ENCODE peak calls at places on chromosomes 12 and 14, in eight cellular contexts. W is brain microvascular endothelial cell, F is tibial artery, E is psoas muscle, L is fibroblast of mammary gland, U is cardiac fibroblast, M is spleen, R is GM06990. C is an unnamed sample.

GRCh38 chr12:83866477-83866876 is 1046.1 kb downstream of the SLC6A15 start:
- DNase-seq in F (no peak), W (no peak), R (no peak), E (no peak), L (no peak), M (no peak), U (no peak), C (no peak)

GRCh38 chr12:130127909-130128763 is 34.1 kb upstream of the FZD10 start:
- DNase-seq in M (peak; percentile 69), W (no peak), E (peak; percentile 59), R (no peak), U (no peak), L (peak; percentile 58), F (peak; percentile 45), C (no peak)

GRCh38 chr14:56587701-56588100 is 8.1 kb downstream of the TMEM260 start:
- DNase-seq in F (no peak), R (no peak), E (no peak), M (no peak), W (no peak), L (no peak), U (no peak), C (no peak)

GRCh38 chr12:55820679-55821078 is 2.8 kb downstream of the ORMDL2 start:
- DNase-seq in U (peak; percentile 53), L (peak; percentile 51), R (no peak), E (no peak), M (no peak), F (no peak), W (no peak), C (no peak)

GRCh38 chr12:79384551-79384950 is 306.2 kb downstream of the PAWR start:
- DNase-seq in L (no peak), U (no peak), R (no peak), W (no peak), F (no peak), M (no peak), E (no peak), C (no peak)

GRCh38 chr12:10753066-10753465 is 29.9 kb upstream of the YBX3 start:
- DNase-seq in U (peak; percentile 77), R (no peak), M (no peak), L (peak; percentile 63), W (peak; percentile 31), F (no peak), E (no peak), C (no peak)

GRCh38 chr14:36451346-36452065 is 68.5 kb downstream of the NKX2-1 start:
- DNase-seq in R (no peak), U (no peak), E (no peak), L (no peak), F (no peak), M (no peak), W (no peak), C (no peak)

GRCh38 chr14:103329421-103330347 is 4.4 kb upstream of the EIF5 start:
- DNase-seq in L (peak; percentile 66), U (peak; percentile 73), M (no peak), R (no peak), E (no peak), F (peak; percentile 55), W (no peak), C (no peak)

GRCh38 chr12:6276247-6276887 is 34.1 kb upstream of the PLEKHG6 start:
- DNase-seq in E (no peak), L (no peak), M (peak; percentile 30), U (no peak), R (no peak), W (no peak), F (no peak), C (peak; percentile 4)

GRCh38 chr14:59425322-59425945 is 39.7 kb downstream of the GPR135 start:
- DNase-seq in M (no peak), L (peak; percentile 76), W (no peak), F (no peak), E (no peak), R (no peak), U (peak; percentile 79), C (no peak)

GRCh38 chr14:65169351-65169750 is 67.0 kb upstream of the MAX start:
- DNase-seq in F (no peak), U (peak; percentile 89), M (no peak), W (peak; percentile 55), R (peak; percentile 78), L (peak; percentile 93), E (no peak), C (peak; percentile 80)

GRCh38 chr12:115398311-115398781 is 714.4 kb upstream of the TBX3 start:
- DNase-seq in U (peak; percentile 42), L (no peak), R (no peak), F (no peak), W (no peak), E (no peak), M (no peak), C (no peak)

GRCh38 chr12:34402228-34402898 is 380.1 kb downstream of the ALG10 start:
- DNase-seq in L (no peak), R (no peak), F (peak; percentile 11), E (peak; percentile 1), U (no peak), M (peak; percentile 48), W (no peak), C (peak; percentile 2)

GRCh38 chr12:1886396-1887008 is 31.9 kb downstream of the CACNA2D4 start:
- DNase-seq in E (no peak), W (no peak), F (no peak), M (no peak), R (no peak), L (no peak), U (no peak), C (peak; percentile 1)

GRCh38 chr14:81235096-81235495 is 14.3 kb upstream of the GTF2A1 start:
- DNase-seq in E (no peak), W (no peak), R (no peak), F (no peak), M (no peak), U (no peak), L (no peak), C (peak; percentile 79)

GRCh38 chr12:120903382-120903817 is 758 bp downstream of the SPPL3 start:
- DNase-seq in L (peak; percentile 29), F (peak; percentile 68), U (peak; percentile 23), W (peak; percentile 9), M (peak; percentile 93), E (peak; percentile 55), R (peak; percentile 75), C (peak; percentile 83)
- TF ChIP-seq CTCF in L (no peak), F (no peak), U (no peak), W (no peak), M (no peak), E (no peak), R (no peak), C (no peak)

DNA sequence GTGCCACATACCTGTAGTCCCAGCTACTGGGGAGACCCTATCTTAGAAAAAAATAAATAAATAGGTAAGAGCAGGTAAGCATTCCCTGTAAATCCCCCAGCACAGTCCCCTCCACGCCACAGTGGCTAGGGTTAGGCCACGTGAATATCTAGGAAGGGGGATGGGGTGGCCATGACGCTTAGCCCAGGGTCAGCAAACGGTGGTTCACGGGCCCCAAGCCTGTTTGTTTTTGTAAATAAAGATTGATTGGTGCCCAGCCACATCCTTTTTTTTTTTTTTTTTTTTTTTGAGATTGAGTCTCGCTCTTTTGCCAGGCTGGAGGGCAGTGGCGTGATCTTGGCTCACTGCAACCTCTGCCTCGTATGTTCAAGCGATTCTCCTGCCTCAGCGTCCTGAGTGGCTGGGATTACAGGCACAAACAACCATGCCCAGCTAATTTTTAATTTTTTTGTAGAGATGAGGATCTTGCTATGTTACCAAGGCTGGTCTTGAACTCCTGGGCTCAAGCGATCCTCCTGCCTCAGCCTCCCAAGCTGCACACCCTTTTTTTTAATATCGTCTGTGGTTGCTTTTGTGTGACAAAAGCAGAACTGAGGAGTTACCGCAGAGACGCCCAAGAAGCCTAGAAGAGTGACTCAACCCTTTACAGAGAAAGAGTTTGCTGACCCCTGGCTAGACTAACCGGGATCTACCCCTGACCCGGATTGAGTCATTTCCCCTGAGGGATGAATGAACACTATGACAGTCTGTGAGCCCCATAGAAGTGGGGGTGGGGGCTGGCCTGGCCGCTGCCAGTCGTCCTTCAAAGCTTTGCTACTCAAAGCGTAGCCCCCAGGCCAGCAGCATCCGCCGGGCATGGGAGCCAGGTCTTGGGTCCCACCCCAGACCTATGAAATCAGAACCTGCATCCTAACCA is 113.7 kb upstream of the NCOR2 start:
- DNase-seq in F (peak; percentile 83), W (peak; percentile 95), U (peak; percentile 98), L (peak; percentile 92), R (peak; percentile 69), M (no peak), E (peak; percentile 73), C (peak; percentile 86)
- TF ChIP-seq CTCF in F (peak; percentile 44), W (peak; percentile 47), U (peak; percentile 39), L (peak; percentile 33), R (peak; percentile 32), M (no peak), E (peak; percentile 31), C (peak; percentile 12)

GRCh38 chr14:104799239-104799599 is 1.7 kb upstream of the ZBTB42 start:
- DNase-seq in F (no peak), E (no peak), U (no peak), M (no peak), R (no peak), W (no peak), L (no peak), C (no peak)

GRCh38 chr14:104798300-104799238 is 2.3 kb upstream of the ZBTB42 start:
- DNase-seq in W (no peak), E (no peak), L (no peak), F (no peak), U (no peak), M (no peak), R (no peak), C (no peak)

GRCh38 chr14:104800600-104801283 is at the start of gene ZBTB42:
- DNase-seq in U (peak; percentile 41), R (peak; percentile 75), E (peak; percentile 64), M (peak; percentile 93), W (peak; percentile 18), L (no peak), F (peak; percentile 51), C (peak; percentile 79)

GRCh38 chr14:104801284-104802119 is 601 bp downstream of the ZBTB42 start:
- DNase-seq in F (no peak), U (no peak), E (no peak), W (no peak), L (no peak), R (no peak), M (no peak), C (no peak)

GRCh38 chr14:104799657-104800599 is 973 bp upstream of the ZBTB42 start:
- DNase-seq in R (peak; percentile 82), F (peak; percentile 84), U (peak; percentile 62), W (peak; percentile 24), L (peak; percentile 56), E (peak; percentile 91), M (peak; percentile 96), C (peak; percentile 94)
- TF ChIP-seq CTCF in R (peak; percentile 25), F (peak; percentile 46), U (peak; percentile 9), W (peak; percentile 55), L (peak; percentile 14), E (peak; percentile 36), M (peak; percentile 35), C (peak; percentile 30)

GRCh38 chr12:612886-613285 is 50.4 kb downstream of the NINJ2 start:
- DNase-seq in L (no peak), R (no peak), F (no peak), U (no peak), M (no peak), W (no peak), E (no peak), C (no peak)

GRCh38 chr12:612293-612692 is 51.0 kb downstream of the NINJ2 start:
- DNase-seq in L (no peak), R (no peak), U (no peak), M (no peak), E (no peak), W (no peak), F (no peak), C (no peak)

GRCh38 chr12:615620-616019 is 47.6 kb downstream of the NINJ2 start:
- DNase-seq in F (no peak), R (no peak), W (no peak), M (no peak), E (no peak), U (no peak), L (no peak), C (no peak)

GRCh38 chr12:614727-615060 is 48.6 kb downstream of the NINJ2 start:
- DNase-seq in R (no peak), W (no peak), U (no peak), F (no peak), L (no peak), M (no peak), E (no peak), C (no peak)

GRCh38 chr12:613996-614726 is 49.1 kb downstream of the NINJ2 start:
- DNase-seq in W (no peak), E (no peak), M (no peak), R (peak; percentile 49), U (peak; percentile 22), L (peak; percentile 8), F (no peak), C (peak; percentile 65)
- TF ChIP-seq CTCF in W (peak; percentile 54), E (no peak), M (no peak), R (peak; percentile 46), U (no peak), L (no peak), F (no peak), C (peak; percentile 73)

C was measured in GM13976.